ENCODE peak calls at places on chromosomes 7 and 10, in eight cellular contexts. W is T-helper 1 cell; H is HuH-7; T is activated T-cell treated with anti-CD3 and anti-CD28 coated beads for 1 hour; J is MCF 10A; K is CD8-positive, alpha-beta memory T cell; B is Right ventricle myocardium superior; X is RPMI7951. Q is an unnamed sample.

GRCh38 chr10:83469719-83470336 is 669.5 kb upstream of the GHITM start:
- DNase-seq in W (no peak), H (no peak), T (no peak), J (no peak), K (no peak), B (no peak), X (no peak), Q (no peak)

GRCh38 chr7:31114593-31115343 is 62.7 kb downstream of the ADCYAP1R1 start:
- DNase-seq in W (no peak), H (peak), T (no peak), J (peak), K (no peak), B (no peak), X (peak), Q (no peak)

GRCh38 chr10:116796910-116797513 is 52.3 kb upstream of the ENO4 start:
- DNase-seq in W (no peak), H (peak), T (peak), J (peak), K (peak), B (peak), X (peak), Q (peak)

GRCh38 chr10:127720903-127721302 is 16.1 kb upstream of the FOXI2 start:
- DNase-seq in W (no peak), H (no peak), T (no peak), J (no peak), K (no peak), B (no peak), X (no peak), Q (no peak)

GRCh38 chr7:26307226-26307625 is 15.6 kb downstream of the SNX10 start:
- DNase-seq in W (no peak), H (no peak), T (no peak), J (peak), K (no peak), B (no peak), X (peak), Q (no peak)

GRCh38 chr10:20892011-20892585 is 5.0 kb downstream of the NEBL start:
- DNase-seq in W (no peak), H (no peak), T (no peak), J (no peak), K (no peak), B (peak), X (no peak), Q (no peak)

GRCh38 chr10:75770634-75771081 is 339.2 kb downstream of the LRMDA start:
- DNase-seq in W (no peak), H (no peak), T (no peak), J (no peak), K (no peak), B (peak), X (peak), Q (no peak)

GRCh38 chr7:72336887-72337821 is 75.0 kb downstream of the CALN1 start:
- DNase-seq in W (no peak), H (no peak), T (no peak), J (no peak), K (no peak), B (no peak), X (no peak), Q (no peak)

GRCh38 chr10:5538892-5539651 is 14.3 kb downstream of the CALML3 start:
- DNase-seq in W (no peak), H (no peak), T (no peak), J (peak), K (no peak), B (no peak), X (peak), Q (no peak)

GRCh38 chr7:16114633-16115032 is 306.7 kb downstream of the CRPPA start:
- DNase-seq in W (no peak), H (no peak), T (no peak), J (peak), K (no peak), B (no peak), X (peak), Q (no peak)

GRCh38 chr7:121966538-121967332 is 93.8 kb downstream of the PTPRZ1 start:
- DNase-seq in W (no peak), H (no peak), T (no peak), J (no peak), K (no peak), B (no peak), X (no peak), Q (no peak)

GRCh38 chr10:77386833-77387232 is 250.8 kb downstream of the KCNMA1 start:
- DNase-seq in W (no peak), H (no peak), T (no peak), J (no peak), K (no peak), B (no peak), X (no peak), Q (no peak)

GRCh38 chr7:2522780-2523433 is 3.3 kb downstream of the LFNG start:
- DNase-seq in W (no peak), H (no peak), T (no peak), J (peak), K (no peak), B (no peak), X (peak), Q (no peak)

GRCh38 chr7:30988346-30989005 is 24.7 kb downstream of the GHRHR start:
- DNase-seq in W (no peak), H (peak), T (no peak), J (peak), K (no peak), B (peak), X (peak), Q (no peak)

GRCh38 chr7:7563269-7563668 is 3.4 kb upstream of the MIOS start:
- DNase-seq in W (no peak), H (no peak), T (no peak), J (no peak), K (no peak), B (no peak), X (no peak), Q (no peak)

GRCh38 chr7:146713907-146714306 is 597.3 kb downstream of the CNTNAP2 start:
- DNase-seq in W (no peak), H (no peak), T (no peak), J (no peak), K (no peak), B (no peak), X (no peak), Q (no peak)

GRCh38 chr10:107790271-107790670 is 625.8 kb upstream of the SORCS1 start:
- DNase-seq in W (no peak), H (no peak), T (no peak), J (no peak), K (no peak), B (no peak), X (no peak), Q (no peak)

Q was measured in CD4-positive, alpha-beta T cell.